ENCODE peak calls at places on chromosomes 1 and 21, in seven cellular contexts. R is right atrium auricular region, K is astrocyte, B is H1, L is kidney, M is ascending aorta, V is stomach. Z is an unnamed sample. For H3K36me3, the result is how much of the 10 kb centered on the place peaks cover.

GRCh38 chr1:208170252-208170651 is 73.9 kb downstream of the PLXNA2 start:
- DNase-seq in R (no peak), K (no peak), B (no peak), L (no peak), M (no peak), V (peak), Z (no peak)

GRCh38 chr1:211340622-211341487 is 14.2 kb downstream of the TRAF5 start:
- DNase-seq in R (no peak), K (no peak), B (peak), L (no peak), M (no peak), V (no peak), Z (no peak)

GRCh38 chr1:77768006-77768405 is 8.4 kb upstream of the USP33 start:
- DNase-seq in R (no peak), K (no peak), B (no peak), L (no peak), M (no peak), V (no peak), Z (no peak)

GRCh38 chr1:65323246-65323645 is 13.9 kb downstream of the DNAJC6 start:
- DNase-seq in R (no peak), K (no peak), B (no peak), L (no peak), M (no peak), V (no peak), Z (no peak)

GRCh38 chr1:9317591-9318331 is 25.1 kb downstream of the SPSB1 start:
- DNase-seq in R (no peak), K (peak), B (no peak), L (no peak), M (no peak), V (no peak), Z (no peak)

GRCh38 chr1:983736-984475 is 2.0 kb upstream of the PERM1 start:
- DNase-seq in R (no peak), K (no peak), B (peak), L (peak), M (no peak), V (peak), Z (no peak)

GRCh38 chr1:185156321-185156853 is 366 bp downstream of the TRMT1L start:
- DNase-seq in R (no peak), K (peak), B (no peak), L (no peak), M (no peak), V (peak), Z (no peak)

GRCh38 chr1:151715726-151716404 is 738 bp downstream of the CELF3 start:
- DNase-seq in R (no peak), K (no peak), B (peak), L (no peak), M (no peak), V (no peak), Z (no peak)

GRCh38 chr21:32674038-32674437 is 53.8 kb downstream of the SYNJ1 start:
- DNase-seq in R (no peak), K (no peak), B (no peak), L (no peak), M (no peak), V (no peak), Z (no peak)

GRCh38 chr1:233790662-233791371 is 113.7 kb upstream of the SLC35F3 start:
- DNase-seq in R (no peak), K (peak), B (peak), L (no peak), M (peak), V (peak), Z (no peak)

GRCh38 chr1:169163059-169163458 is 56.6 kb downstream of the ATP1B1 start:
- DNase-seq in R (no peak), K (peak), B (no peak), L (no peak), M (no peak), V (no peak), Z (no peak)

GRCh38 chr1:2311184-2312032 is 79.9 kb downstream of the MORN1 start:
- DNase-seq in R (peak), K (peak), B (peak), L (no peak), M (peak), V (peak), Z (no peak)

GRCh38 chr1:56080123-56080522 is 499.2 kb downstream of the PLPP3 start:
- DNase-seq in R (no peak), K (no peak), B (no peak), L (no peak), M (no peak), V (no peak), Z (no peak)

GRCh38 chr1:210709694-210710093 is 381.0 kb downstream of the HHAT start:
- DNase-seq in R (no peak), K (no peak), B (no peak), L (no peak), M (no peak), V (no peak), Z (no peak)

GRCh38 chr1:165367375-165367993 is 11.0 kb upstream of the LMX1A start:
- DNase-seq in R (peak), K (peak), B (peak), L (no peak), M (peak), V (peak), Z (no peak)

DNA sequence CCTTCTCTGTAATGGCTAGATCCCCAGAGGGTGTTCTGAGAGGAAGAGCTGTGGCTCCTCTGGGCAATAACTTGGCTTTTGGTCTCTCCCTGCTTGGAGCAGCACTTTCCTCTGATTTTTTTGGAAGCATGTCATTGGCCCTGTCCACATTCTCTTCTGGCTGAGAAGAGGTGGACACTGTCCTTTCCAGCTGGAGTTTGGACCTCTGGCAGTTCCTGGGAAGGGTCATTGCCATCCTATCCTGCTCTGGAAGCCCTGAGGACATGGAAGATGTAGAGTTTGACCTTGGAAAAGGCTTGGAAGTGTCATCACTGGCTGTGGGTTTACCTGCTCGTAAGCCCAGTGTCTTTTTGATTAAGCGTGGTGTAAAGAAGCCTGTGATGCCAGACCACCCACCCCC is 26.8 kb downstream of the TOR3A start:
- DNase-seq in R (no peak), K (no peak), B (no peak), L (no peak), M (no peak), V (no peak), Z (no peak)
- H3K36me3 ChIP-seq in R (under half), K (half or more), B (under half), L (under half), M (half or more), V (under half), Z (half or more)

GRCh38 chr1:239786464-239786863 is 305.2 kb upstream of the FMN2 start:
- DNase-seq in R (no peak), K (no peak), B (peak), L (no peak), M (no peak), V (no peak), Z (no peak)
- H3K36me3 ChIP-seq in R (under half), K (under half), B (under half), L (under half), M (under half), V (under half), Z (under half)

GRCh38 chr1:21843996-21844395 is 31.9 kb downstream of the LDLRAD2 start:
- DNase-seq in R (no peak), K (no peak), B (no peak), L (peak), M (no peak), V (no peak), Z (no peak)
- H3K36me3 ChIP-seq in R (half or more), K (under half), B (under half), L (under half), M (half or more), V (half or more), Z (half or more)

DNA sequence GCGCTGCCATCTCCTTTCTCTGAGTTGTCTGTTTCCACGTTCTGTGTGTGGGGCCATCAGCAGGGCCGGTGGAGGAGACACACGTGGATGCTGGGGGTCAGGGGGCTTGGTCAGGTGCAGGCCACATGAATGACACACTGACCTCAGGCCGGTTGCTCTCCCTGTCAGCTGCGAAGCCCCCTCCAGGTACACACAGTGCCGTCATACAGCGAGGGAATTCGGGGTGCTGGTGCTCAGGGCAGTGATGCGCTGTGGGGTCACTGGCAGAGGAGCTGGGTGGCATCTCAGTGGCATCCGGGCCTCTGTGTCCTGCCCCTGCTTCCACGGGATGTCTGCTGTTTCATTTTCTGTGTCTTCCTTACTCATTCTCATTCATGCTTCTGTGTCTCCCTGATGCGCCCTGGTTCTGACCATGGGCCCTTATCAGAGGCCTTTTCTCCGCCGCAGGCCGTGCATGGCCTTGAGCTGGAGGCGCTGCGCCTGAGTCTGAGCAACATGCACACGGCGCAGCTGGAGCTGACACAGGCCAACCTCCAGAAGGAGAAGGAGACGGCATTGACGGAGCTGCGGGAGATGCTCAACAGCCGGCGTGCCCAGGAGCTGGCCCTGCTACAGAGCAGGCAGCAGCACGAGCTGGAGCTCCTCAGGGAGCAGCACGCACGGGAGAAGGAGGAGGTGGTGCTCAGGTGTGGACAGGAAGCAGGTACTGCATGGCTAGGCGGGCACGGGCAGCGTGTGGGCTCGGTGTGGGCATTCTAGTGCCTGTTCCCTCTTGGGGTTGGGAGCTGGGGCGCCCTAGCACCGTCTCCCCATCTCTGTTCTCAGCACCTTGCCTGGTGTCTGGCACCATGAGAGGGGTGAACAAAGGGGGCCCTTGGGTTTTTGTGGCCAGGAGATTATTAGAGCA is 22.6 kb downstream of the PCNT start:
- DNase-seq in R (no peak), K (no peak), B (no peak), L (no peak), M (no peak), V (no peak), Z (no peak)
- H3K36me3 ChIP-seq in R (under half), K (under half), B (under half), L (under half), M (half or more), V (half or more), Z (under half)

GRCh38 chr1:228969968-228970800 is 234.9 kb downstream of the RHOU start:
- DNase-seq in R (no peak), K (no peak), B (no peak), L (no peak), M (no peak), V (no peak), Z (no peak)

GRCh38 chr1:228968841-228969606 is 233.7 kb downstream of the RHOU start:
- DNase-seq in R (peak), K (no peak), B (no peak), L (no peak), M (peak), V (no peak), Z (no peak)

GRCh38 chr1:228974296-228974695 is 239.0 kb downstream of the RHOU start:
- DNase-seq in R (peak), K (no peak), B (no peak), L (no peak), M (peak), V (no peak), Z (no peak)

GRCh38 chr1:228975238-228975929 is 240.1 kb downstream of the RHOU start:
- DNase-seq in R (peak), K (no peak), B (peak), L (no peak), M (peak), V (no peak), Z (no peak)

GRCh38 chr1:228972576-228972975 is 237.3 kb downstream of the RHOU start:
- DNase-seq in R (peak), K (no peak), B (no peak), L (no peak), M (peak), V (no peak), Z (no peak)
- H3K36me3 ChIP-seq in R (under half), K (under half), B (under half), L (under half), M (under half), V (under half), Z (under half)

Z was measured in esophagus squamous epithelium.